ENCODE peak calls at places on chromosome 9, in four cellular contexts. Q, F, K and N are unnamed samples.

GRCh38 chr9:129500166-129500862 is 120.6 kb downstream of the C9orf50 start:
- DNase-seq in Q (no peak), F (no peak), K (no peak), N (no peak)

GRCh38 chr9:111754800-111755199 is 39.9 kb downstream of the SHOC1 start:
- DNase-seq in Q (no peak), F (no peak), K (no peak), N (no peak)

GRCh38 chr9:126688617-126689016 is 74.9 kb downstream of the LMX1B start:
- DNase-seq in Q (no peak), F (no peak), K (no peak), N (no peak)

GRCh38 chr9:111975709-111976108 is 79.1 kb downstream of the UGCG start:
- DNase-seq in Q (no peak), F (no peak), K (peak; percentile 28), N (peak; percentile 82)

GRCh38 chr9:16668906-16669305 is 201.6 kb downstream of the BNC2 start:
- DNase-seq in Q (no peak), F (no peak), K (no peak), N (no peak)

GRCh38 chr9:38227061-38227540 is 158.1 kb upstream of the SHB start:
- DNase-seq in Q (peak; percentile 16), F (peak; percentile 75), K (peak; percentile 75), N (no peak)

GRCh38 chr9:135490980-135491444 is 9.5 kb upstream of the MRPS2 start:
- DNase-seq in Q (no peak), F (no peak), K (no peak), N (no peak)

GRCh38 chr9:95044731-95045508 is 272.6 kb downstream of the FANCC start:
- DNase-seq in Q (no peak), F (no peak), K (no peak), N (peak; percentile 77)

GRCh38 chr9:92970467-92970923 is 23.2 kb downstream of the FGD3 start:
- DNase-seq in Q (no peak), F (peak; percentile 13), K (no peak), N (peak; percentile 8)

GRCh38 chr9:137449081-137449844 is 8.1 kb upstream of the ENTPD8 start:
- DNase-seq in Q (no peak), F (no peak), K (no peak), N (no peak)